ENCODE peak calls at places on chromosomes 4 and X, in six cellular contexts. One of them, this sample, is unnamed.

GRCh38 chrX:13570245-13570573 is 808 bp downstream of the EGFL6 start:
- DNase-seq in thyroid gland: no peak
- DNase-seq in ovary: no peak
- DNase-seq in heart left ventricle: no peak
- DNase-seq in transverse colon: no peak
- DNase-seq in Peyer's patch: no peak
- DNase-seq in this sample: no peak

GRCh38 chr4:37758226-37758625 is 68.3 kb upstream of the PGM2 start:
- DNase-seq in Peyer's patch: no peak
- DNase-seq in ovary: peak; percentile 40
- DNase-seq in thyroid gland: no peak
- DNase-seq in heart left ventricle: peak; percentile 55
- DNase-seq in transverse colon: no peak
- DNase-seq in this sample: no peak

GRCh38 chr4:173403051-173403450 is 4.1 kb upstream of the SCRG1 start:
- DNase-seq in transverse colon: no peak
- DNase-seq in Peyer's patch: no peak
- DNase-seq in thyroid gland: no peak
- DNase-seq in heart left ventricle: no peak
- DNase-seq in ovary: no peak
- DNase-seq in this sample: no peak

GRCh38 chr4:149552601-149553000 is 263.0 kb downstream of the IQCM start:
- DNase-seq in ovary: no peak
- DNase-seq in thyroid gland: no peak
- DNase-seq in heart left ventricle: no peak
- DNase-seq in Peyer's patch: no peak
- DNase-seq in transverse colon: no peak
- DNase-seq in this sample: no peak

GRCh38 chr4:105282489-105282888 is 135.8 kb downstream of the TET2 start:
- DNase-seq in heart left ventricle: no peak
- DNase-seq in ovary: no peak
- DNase-seq in thyroid gland: no peak
- DNase-seq in transverse colon: no peak
- DNase-seq in Peyer's patch: no peak
- DNase-seq in this sample: no peak

GRCh38 chr4:177480796-177481195 is 38.6 kb upstream of the AGA start:
- DNase-seq in thyroid gland: no peak
- DNase-seq in Peyer's patch: no peak
- DNase-seq in ovary: no peak
- DNase-seq in transverse colon: no peak
- DNase-seq in heart left ventricle: no peak
- DNase-seq in this sample: no peak

GRCh38 chr4:23788460-23788859 is 101.4 kb downstream of the PPARGC1A start:
- DNase-seq in transverse colon: no peak
- DNase-seq in heart left ventricle: no peak
- DNase-seq in ovary: no peak
- DNase-seq in Peyer's patch: no peak
- DNase-seq in thyroid gland: no peak
- DNase-seq in this sample: no peak

GRCh38 chr4:85018983-85019382 is 52.5 kb upstream of the WDFY3 start:
- DNase-seq in Peyer's patch: no peak
- DNase-seq in transverse colon: no peak
- DNase-seq in ovary: no peak
- DNase-seq in heart left ventricle: no peak
- DNase-seq in thyroid gland: no peak
- DNase-seq in this sample: no peak

GRCh38 chrX:44580466-44580865 is 37.8 kb upstream of the FUNDC1 start:
- DNase-seq in ovary: no peak
- DNase-seq in heart left ventricle: no peak
- DNase-seq in thyroid gland: no peak
- DNase-seq in Peyer's patch: no peak
- DNase-seq in transverse colon: no peak
- DNase-seq in this sample: no peak

GRCh38 chrX:1595711-1596060 is 4.3 kb downstream of the AKAP17A start:
- DNase-seq in ovary: no peak
- DNase-seq in transverse colon: no peak
- DNase-seq in heart left ventricle: no peak
- DNase-seq in Peyer's patch: no peak
- DNase-seq in thyroid gland: no peak
- DNase-seq in this sample: peak; percentile 69

GRCh38 chr4:68576272-68577100 is at the start of gene UGT2B17:
- DNase-seq in thyroid gland: no peak
- DNase-seq in ovary: no peak
- DNase-seq in heart left ventricle: no peak
- DNase-seq in Peyer's patch: no peak
- DNase-seq in transverse colon: no peak
- DNase-seq in this sample: no peak

GRCh38 chrX:139759637-139760036 is 51.7 kb upstream of the MCF2 start:
- DNase-seq in thyroid gland: no peak
- DNase-seq in heart left ventricle: no peak
- DNase-seq in ovary: no peak
- DNase-seq in Peyer's patch: no peak
- DNase-seq in transverse colon: no peak
- DNase-seq in this sample: no peak

GRCh38 chrX:71992711-71993110 is 82.1 kb downstream of the NHSL2 start:
- DNase-seq in Peyer's patch: no peak
- DNase-seq in thyroid gland: peak; percentile 51
- DNase-seq in transverse colon: no peak
- DNase-seq in heart left ventricle: no peak
- DNase-seq in ovary: no peak
- DNase-seq in this sample: no peak

GRCh38 chr4:146407257-146407656 is 114.5 kb downstream of the SLC10A7 start:
- DNase-seq in Peyer's patch: no peak
- DNase-seq in transverse colon: no peak
- DNase-seq in heart left ventricle: no peak
- DNase-seq in ovary: no peak
- DNase-seq in thyroid gland: no peak
- DNase-seq in this sample: no peak

GRCh38 chr4:26032572-26033320 is 118.7 kb downstream of the SMIM20 start:
- DNase-seq in thyroid gland: peak; percentile 36
- DNase-seq in ovary: peak; percentile 33
- DNase-seq in heart left ventricle: no peak
- DNase-seq in Peyer's patch: no peak
- DNase-seq in transverse colon: no peak
- DNase-seq in this sample: no peak

GRCh38 chr4:152138451-152138850 is 377.6 kb upstream of the GATB start:
- DNase-seq in heart left ventricle: no peak
- DNase-seq in Peyer's patch: no peak
- DNase-seq in transverse colon: no peak
- DNase-seq in thyroid gland: no peak
- DNase-seq in ovary: no peak
- DNase-seq in this sample: no peak

GRCh38 chrX:11968470-11968869 is 169.8 kb upstream of the FRMPD4 start:
- DNase-seq in thyroid gland: no peak
- DNase-seq in transverse colon: no peak
- DNase-seq in heart left ventricle: no peak
- DNase-seq in Peyer's patch: no peak
- DNase-seq in ovary: no peak
- DNase-seq in this sample: no peak

GRCh38 chr4:38782452-38783108 is at the start of gene TLR10:
- DNase-seq in Peyer's patch: peak; percentile 77
- DNase-seq in thyroid gland: peak; percentile 33
- DNase-seq in heart left ventricle: no peak
- DNase-seq in transverse colon: peak; percentile 46
- DNase-seq in ovary: no peak
- DNase-seq in this sample: no peak

GRCh38 chr4:55781809-55782208 is 37.8 kb upstream of the EXOC1L start:
- DNase-seq in thyroid gland: peak; percentile 6
- DNase-seq in ovary: no peak
- DNase-seq in transverse colon: peak; percentile 39
- DNase-seq in Peyer's patch: no peak
- DNase-seq in heart left ventricle: no peak
- DNase-seq in this sample: no peak

GRCh38 chr4:67460574-67460973 is 84.7 kb downstream of the CENPC start:
- DNase-seq in heart left ventricle: no peak
- DNase-seq in ovary: no peak
- DNase-seq in thyroid gland: no peak
- DNase-seq in Peyer's patch: no peak
- DNase-seq in transverse colon: no peak
- DNase-seq in this sample: no peak

GRCh38 chr4:72846280-72847111 is 223.0 kb downstream of the COX18 start:
- DNase-seq in ovary: no peak
- DNase-seq in Peyer's patch: no peak
- DNase-seq in thyroid gland: no peak
- DNase-seq in heart left ventricle: no peak
- DNase-seq in transverse colon: no peak
- DNase-seq in this sample: peak; percentile 37

GRCh38 chrX:118554511-118554910 is 58.9 kb downstream of the DOCK11 start:
- DNase-seq in transverse colon: no peak
- DNase-seq in Peyer's patch: no peak
- DNase-seq in heart left ventricle: no peak
- DNase-seq in ovary: no peak
- DNase-seq in thyroid gland: no peak
- DNase-seq in this sample: no peak

GRCh38 chrX:134171661-134172587 is 65.1 kb upstream of the CCDC160 start:
- DNase-seq in transverse colon: no peak
- DNase-seq in heart left ventricle: peak; percentile 31
- DNase-seq in Peyer's patch: peak; percentile 31
- DNase-seq in thyroid gland: peak; percentile 20
- DNase-seq in ovary: peak; percentile 29
- DNase-seq in this sample: peak; percentile 79

GRCh38 chr4:75769044-75769443 is 44.7 kb downstream of the USO1 start:
- DNase-seq in thyroid gland: no peak
- DNase-seq in ovary: no peak
- DNase-seq in heart left ventricle: no peak
- DNase-seq in transverse colon: no peak
- DNase-seq in Peyer's patch: no peak
- DNase-seq in this sample: no peak

GRCh38 chr4:1720163-1720983 is 750 bp downstream of the TMEM129 start:
- DNase-seq in ovary: peak; percentile 70
- DNase-seq in thyroid gland: peak; percentile 59
- DNase-seq in transverse colon: peak; percentile 65
- DNase-seq in heart left ventricle: peak; percentile 69
- DNase-seq in Peyer's patch: peak; percentile 45
- DNase-seq in this sample: peak; percentile 95

GRCh38 chr4:87843936-87844335 is 11.2 kb downstream of the MEPE start:
- DNase-seq in heart left ventricle: no peak
- DNase-seq in thyroid gland: no peak
- DNase-seq in ovary: no peak
- DNase-seq in Peyer's patch: no peak
- DNase-seq in transverse colon: no peak
- DNase-seq in this sample: no peak

GRCh38 chr4:89894654-89895652 is at the start of gene MMRN1:
- DNase-seq in thyroid gland: no peak
- DNase-seq in ovary: no peak
- DNase-seq in heart left ventricle: no peak
- DNase-seq in Peyer's patch: no peak
- DNase-seq in transverse colon: no peak
- DNase-seq in this sample: no peak

GRCh38 chrX:150099316-150099715 is 161.0 kb upstream of the EOLA2 start:
- DNase-seq in heart left ventricle: no peak
- DNase-seq in thyroid gland: no peak
- DNase-seq in Peyer's patch: no peak
- DNase-seq in ovary: no peak
- DNase-seq in transverse colon: no peak
- DNase-seq in this sample: no peak

GRCh38 chr4:125789018-125789417 is 474.3 kb downstream of the FAT4 start:
- DNase-seq in thyroid gland: no peak
- DNase-seq in heart left ventricle: no peak
- DNase-seq in ovary: no peak
- DNase-seq in transverse colon: no peak
- DNase-seq in Peyer's patch: no peak
- DNase-seq in this sample: no peak

GRCh38 chr4:86981789-86982188 is 47.0 kb downstream of the AFF1 start:
- DNase-seq in ovary: no peak
- DNase-seq in Peyer's patch: no peak
- DNase-seq in transverse colon: no peak
- DNase-seq in thyroid gland: no peak
- DNase-seq in heart left ventricle: no peak
- DNase-seq in this sample: no peak

GRCh38 chr4:123399638-123400358 is 3.2 kb downstream of the SPRY1 start:
- DNase-seq in thyroid gland: no peak
- DNase-seq in Peyer's patch: no peak
- DNase-seq in heart left ventricle: no peak
- DNase-seq in ovary: no peak
- DNase-seq in transverse colon: no peak
- DNase-seq in this sample: no peak

GRCh38 chrX:131762802-131763234 is 218.9 kb downstream of the OR13H1 start:
- DNase-seq in transverse colon: peak; percentile 61
- DNase-seq in thyroid gland: no peak
- DNase-seq in ovary: peak; percentile 55
- DNase-seq in heart left ventricle: peak; percentile 41
- DNase-seq in Peyer's patch: no peak
- DNase-seq in this sample: no peak
- H3K4me3 ChIP-seq in transverse colon: no peak overlapping the region
- H3K4me3 ChIP-seq in thyroid gland: no peak overlapping the region
- H3K4me3 ChIP-seq in ovary: peak overlapping the region; percentile 4
- H3K4me3 ChIP-seq in heart left ventricle: peak overlapping the region; percentile 47
- H3K4me3 ChIP-seq in Peyer's patch: no peak overlapping the region
- H3K4me3 ChIP-seq in this sample: no peak overlapping the region

GRCh38 chrX:154368630-154369452 is 5.6 kb downstream of the FLNA start:
- DNase-seq in transverse colon: peak; percentile 75
- DNase-seq in ovary: peak; percentile 81
- DNase-seq in heart left ventricle: peak; percentile 83
- DNase-seq in Peyer's patch: peak; percentile 87
- DNase-seq in thyroid gland: peak; percentile 76
- DNase-seq in this sample: peak; percentile 95
- TF ChIP-seq POLR2A in transverse colon: no peak
- TF ChIP-seq POLR2A in ovary: peak; percentile 13
- TF ChIP-seq POLR2A in heart left ventricle: no peak
- TF ChIP-seq POLR2A in Peyer's patch: no peak
- TF ChIP-seq POLR2A in thyroid gland: peak; percentile 20
- TF ChIP-seq POLR2A in this sample: no peak

GRCh38 chrX:10098235-10098819 is 58.4 kb upstream of the CLCN4 start:
- DNase-seq in heart left ventricle: no peak
- DNase-seq in thyroid gland: no peak
- DNase-seq in transverse colon: no peak
- DNase-seq in Peyer's patch: peak; percentile 66
- DNase-seq in ovary: no peak
- DNase-seq in this sample: no peak
- H3K4me3 ChIP-seq in heart left ventricle: no peak overlapping the region
- H3K4me3 ChIP-seq in thyroid gland: no peak overlapping the region
- H3K4me3 ChIP-seq in transverse colon: peak overlapping the region; percentile 27
- H3K4me3 ChIP-seq in Peyer's patch: peak overlapping the region; percentile 16
- H3K4me3 ChIP-seq in ovary: peak overlapping the region; percentile 1
- H3K4me3 ChIP-seq in this sample: peak overlapping the region; percentile 36

GRCh38 chrX:107686026-107686425 is 57.7 kb downstream of the PRPS1 start:
- DNase-seq in Peyer's patch: no peak
- DNase-seq in ovary: no peak
- DNase-seq in thyroid gland: no peak
- DNase-seq in heart left ventricle: no peak
- DNase-seq in transverse colon: no peak
- DNase-seq in this sample: no peak

GRCh38 chrX:107686792-107687191 is 58.5 kb downstream of the PRPS1 start:
- DNase-seq in Peyer's patch: no peak
- DNase-seq in thyroid gland: no peak
- DNase-seq in heart left ventricle: no peak
- DNase-seq in transverse colon: no peak
- DNase-seq in ovary: no peak
- DNase-seq in this sample: no peak

GRCh38 chrX:107683124-107683895 is 55.0 kb downstream of the PRPS1 start:
- DNase-seq in heart left ventricle: no peak
- DNase-seq in transverse colon: peak; percentile 16
- DNase-seq in ovary: no peak
- DNase-seq in Peyer's patch: no peak
- DNase-seq in thyroid gland: peak; percentile 61
- DNase-seq in this sample: no peak

GRCh38 chrX:107683931-107684330 is 55.6 kb downstream of the PRPS1 start:
- DNase-seq in thyroid gland: no peak
- DNase-seq in ovary: no peak
- DNase-seq in Peyer's patch: no peak
- DNase-seq in transverse colon: no peak
- DNase-seq in heart left ventricle: no peak
- DNase-seq in this sample: no peak

GRCh38 chrX:107684956-107685385 is 56.7 kb downstream of the PRPS1 start:
- DNase-seq in heart left ventricle: peak; percentile 81
- DNase-seq in transverse colon: peak; percentile 60
- DNase-seq in ovary: peak; percentile 43
- DNase-seq in thyroid gland: peak; percentile 89
- DNase-seq in Peyer's patch: peak; percentile 38
- DNase-seq in this sample: peak; percentile 85
- TF ChIP-seq POLR2A in heart left ventricle: no peak
- TF ChIP-seq POLR2A in transverse colon: no peak
- TF ChIP-seq POLR2A in ovary: no peak
- TF ChIP-seq POLR2A in thyroid gland: no peak
- TF ChIP-seq POLR2A in Peyer's patch: peak; percentile 21
- TF ChIP-seq POLR2A in this sample: no peak

This sample was measured in spleen.